ENCODE peak calls at places on chromosomes 1 and 21, in six cellular contexts. N is upper lobe of left lung, B is endothelial cell of umbilical vein, O is esophagus squamous epithelium, V is thyroid gland, R is tibial nerve. M is an unnamed sample.

GRCh38 chr1:109132980-109133379 is 19.1 kb downstream of the ELAPOR1 start:
- DNase-seq in B (no peak), N (no peak), V (no peak), O (no peak), R (no peak), M (no peak)

GRCh38 chr1:229087339-229087738 is 183.6 kb upstream of the RAB4A start:
- DNase-seq in N (no peak), B (no peak), R (no peak), V (peak; percentile 36), O (no peak), M (no peak)

GRCh38 chr1:5488448-5488847 is 503.8 kb downstream of the NPHP4 start:
- DNase-seq in N (no peak), R (no peak), B (no peak), V (no peak), O (no peak), M (no peak)

GRCh38 chr1:98704474-98704873 is 43.0 kb downstream of the SNX7 start:
- DNase-seq in V (no peak), N (no peak), O (no peak), R (no peak), B (no peak), M (no peak)

GRCh38 chr1:52727114-52727586 is 897 bp downstream of the ZYG11B start:
- DNase-seq in N (no peak), O (no peak), V (no peak), B (peak; percentile 24), R (no peak), M (no peak)

GRCh38 chr1:150572918-150573647 is 6.3 kb downstream of the MCL1 start:
- DNase-seq in V (no peak), O (no peak), R (no peak), B (no peak), N (no peak), M (no peak)

GRCh38 chr1:8396083-8396911 is 78.4 kb downstream of the SLC45A1 start:
- DNase-seq in R (no peak), V (no peak), B (peak; percentile 50), O (no peak), N (no peak), M (peak; percentile 2)

GRCh38 chr1:86436041-86436440 is 12.1 kb downstream of the CLCA2 start:
- DNase-seq in B (no peak), R (no peak), V (no peak), O (no peak), N (no peak), M (no peak)

GRCh38 chr21:25997788-25998611 is 172.6 kb downstream of the APP start:
- DNase-seq in B (peak; percentile 41), V (no peak), N (no peak), R (no peak), O (no peak), M (no peak)

GRCh38 chr1:177255411-177255810 is 84.7 kb downstream of the BRINP2 start:
- DNase-seq in N (no peak), O (no peak), R (no peak), B (peak; percentile 13), V (no peak), M (no peak)

GRCh38 chr21:22743085-22743484 is 1744.9 kb downstream of the NCAM2 start:
- DNase-seq in B (no peak), N (no peak), V (no peak), O (no peak), R (no peak), M (no peak)

GRCh38 chr1:18094096-18094495 is 13.5 kb upstream of the IGSF21 start:
- DNase-seq in B (no peak), V (no peak), N (no peak), O (no peak), R (no peak), M (no peak)

GRCh38 chr1:239511865-239512264 is 125.5 kb downstream of the CHRM3 start:
- DNase-seq in O (no peak), R (no peak), V (no peak), N (no peak), B (no peak), M (no peak)

GRCh38 chr1:94743866-94744265 is 76.3 kb upstream of the SLC44A3 start:
- DNase-seq in V (peak; percentile 44), O (no peak), R (no peak), N (no peak), B (no peak), M (no peak)

GRCh38 chr1:230423261-230423660 is 2.9 kb downstream of the PGBD5 start:
- DNase-seq in V (no peak), N (no peak), O (no peak), B (no peak), R (no peak), M (no peak)

GRCh38 chr1:202501281-202501680 is 152.8 kb downstream of the PPP1R12B start:
- DNase-seq in B (peak; percentile 32), N (no peak), R (no peak), V (no peak), O (no peak), M (no peak)

GRCh38 chr1:221164029-221164428 is 284.8 kb downstream of the HLX start:
- DNase-seq in B (peak; percentile 71), R (no peak), V (no peak), O (no peak), N (no peak), M (no peak)

GRCh38 chr1:180609643-180610555 is 21.9 kb upstream of the XPR1 start:
- DNase-seq in V (no peak), R (no peak), O (no peak), N (no peak), B (no peak), M (peak; percentile 70)

GRCh38 chr1:29200905-29201594 is 19.4 kb upstream of the SRSF4 start:
- DNase-seq in B (no peak), R (no peak), N (no peak), O (no peak), V (no peak), M (no peak)

GRCh38 chr1:16978589-16979474 is 1.6 kb downstream of the MFAP2 start:
- DNase-seq in R (peak; percentile 31), O (no peak), V (peak; percentile 10), N (peak; percentile 84), B (peak; percentile 61), M (no peak)

GRCh38 chr1:183029591-183030000 is 6.4 kb downstream of the LAMC1 start:
- DNase-seq in V (no peak), R (no peak), B (no peak), N (no peak), O (no peak), M (no peak)

GRCh38 chr1:229563701-229564100 is 5.2 kb upstream of the ABCB10 start:
- DNase-seq in V (peak; percentile 16), B (no peak), O (no peak), R (no peak), N (no peak), M (no peak)

GRCh38 chr1:228210076-228210651 is 2.3 kb downstream of the OBSCN start:
- DNase-seq in V (no peak), O (no peak), R (no peak), N (peak; percentile 66), B (no peak), M (no peak)

GRCh38 chr1:15680614-15681345 is 3.3 kb upstream of the PLEKHM2 start:
- DNase-seq in V (peak; percentile 32), O (no peak), N (no peak), B (no peak), R (no peak), M (no peak)

GRCh38 chr1:182637769-182638168 is 33.6 kb upstream of the RGS16 start:
- DNase-seq in B (no peak), V (no peak), O (no peak), R (no peak), N (no peak), M (no peak)

GRCh38 chr1:102772831-102773230 is 335.5 kb downstream of the COL11A1 start:
- DNase-seq in V (no peak), O (no peak), R (no peak), B (no peak), N (no peak), M (no peak)

GRCh38 chr1:57345916-57346315 is 77.9 kb downstream of the DAB1 start:
- DNase-seq in R (no peak), B (no peak), V (no peak), N (no peak), O (no peak), M (no peak)

GRCh38 chr1:162019006-162019405 is 4.7 kb downstream of the OLFML2B start:
- DNase-seq in N (no peak), R (no peak), V (no peak), B (peak; percentile 87), O (no peak), M (no peak)

GRCh38 chr1:201659576-201659975 is 120.6 kb downstream of the NAV1 start:
- DNase-seq in R (no peak), N (no peak), B (no peak), V (no peak), O (no peak), M (no peak)

GRCh38 chr1:203551550-203551949 is 57.6 kb downstream of the OPTC start:
- DNase-seq in R (no peak), O (no peak), V (no peak), N (no peak), B (no peak), M (no peak)

GRCh38 chr1:111052246-111052645 is 87.6 kb downstream of the DRAM2 start:
- DNase-seq in N (no peak), V (no peak), B (no peak), O (no peak), R (no peak), M (no peak)

GRCh38 chr1:152796421-152796820 is at the start of gene LCE1D:
- DNase-seq in B (no peak), V (no peak), R (no peak), O (no peak), N (no peak), M (no peak)
- H3K9me3 ChIP-seq in B (no peaks in the 10 kb centered on the region), V (no peaks in the 10 kb centered on the region), R (no peaks in the 10 kb centered on the region), O (no peaks in the 10 kb centered on the region), N (no peaks in the 10 kb centered on the region), M (no peaks in the 10 kb centered on the region)

GRCh38 chr1:235075955-235076308 is 52.7 kb downstream of the TOMM20 start:
- DNase-seq in O (no peak), V (no peak), N (no peak), R (no peak), B (no peak), M (no peak)
- TF ChIP-seq POLR2A in O (no peak), V (no peak), N (no peak), R (no peak), B (no peak), M (no peak)

DNA sequence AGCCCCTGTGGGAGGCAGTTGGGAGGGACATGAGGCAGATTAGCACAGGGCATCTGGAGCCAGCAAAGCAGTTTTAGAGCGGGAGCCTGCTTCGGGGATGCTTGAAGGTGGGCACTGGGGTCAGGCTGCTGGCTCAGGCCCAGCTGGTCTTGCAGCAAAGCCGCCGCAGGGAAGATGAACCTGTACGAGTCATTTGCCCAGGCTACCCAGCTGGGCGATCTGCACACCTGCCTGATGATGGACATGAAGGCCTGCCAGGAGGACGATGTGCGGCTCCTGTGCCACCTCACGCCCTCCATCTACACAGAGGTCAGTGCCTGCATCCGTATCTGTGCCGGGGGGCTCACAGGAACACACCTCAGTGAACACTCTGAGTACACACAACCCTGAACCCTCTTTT is 7.7 kb upstream of the SLC27A3 start:
- DNase-seq in O (no peak), N (no peak), R (no peak), V (no peak), B (no peak), M (no peak)
- H3K9me3 ChIP-seq in O (no peaks in the 10 kb centered on the region), N (no peaks in the 10 kb centered on the region), R (no peaks in the 10 kb centered on the region), V (no peaks in the 10 kb centered on the region), B (no peaks in the 10 kb centered on the region), M (no peaks in the 10 kb centered on the region)

GRCh38 chr21:45331521-45332257 is 44.0 kb upstream of the POFUT2 start:
- DNase-seq in R (no peak), B (no peak), V (no peak), N (peak; percentile 51), O (no peak), M (peak; percentile 52)
- TF ChIP-seq POLR2A in R (no peak), B (no peak), V (no peak), N (no peak), O (no peak), M (no peak)

GRCh38 chr1:152768847-152769533 is 6.0 kb upstream of the LCE1F start:
- DNase-seq in V (no peak), O (no peak), N (no peak), R (no peak), B (no peak), M (no peak)
- H3K9me3 ChIP-seq in V (no peaks in the 10 kb centered on the region), O (no peaks in the 10 kb centered on the region), N (no peaks in the 10 kb centered on the region), R (peaks cover 3% of the 10 kb centered on the region), B (no peaks in the 10 kb centered on the region), M (no peaks in the 10 kb centered on the region)